ENCODE peak calls at places on chromosome 10, in nine cellular contexts. Y, G, O, T, A, M, C, U and Z are unnamed samples.

GRCh38 chr10:59580257-59580863 is 129.3 kb downstream of the SLC16A9 start:
- DNase-seq in M (no peak), U (no peak), Y (peak), T (peak), A (no peak), O (no peak), C (no peak), G (peak), Z (peak)

GRCh38 chr10:19877466-19878255 is 61.4 kb downstream of the PLXDC2 start:
- DNase-seq in T (no peak), U (no peak), C (no peak), Y (no peak), A (peak), M (no peak), O (peak), G (no peak), Z (no peak)

GRCh38 chr10:88833722-88834121 is 17.9 kb downstream of the ANKRD22 start:
- DNase-seq in G (no peak), U (no peak), C (peak), Y (no peak), M (no peak), A (no peak), T (no peak), O (peak), Z (no peak)

GRCh38 chr10:60572511-60573194 is 183.0 kb upstream of the ANK3 start:
- DNase-seq in T (peak), C (no peak), Y (no peak), G (peak), O (peak), A (no peak), M (peak), U (peak), Z (peak)

GRCh38 chr10:131323880-131324279 is 12.4 kb upstream of the TCERG1L start:
- DNase-seq in Y (no peak), C (no peak), G (no peak), M (no peak), T (no peak), A (no peak), U (no peak), O (no peak), Z (no peak)

GRCh38 chr10:79391231-79392019 is 44.2 kb downstream of the PPIF start:
- DNase-seq in A (peak), G (no peak), Y (no peak), T (no peak), U (no peak), C (no peak), M (no peak), O (peak), Z (no peak)

GRCh38 chr10:30791197-30791611 is 161.7 kb upstream of the LYZL2 start:
- DNase-seq in C (no peak), T (no peak), Y (no peak), O (no peak), A (no peak), M (no peak), G (no peak), U (no peak), Z (no peak)

GRCh38 chr10:118557946-118558345 is 37.5 kb downstream of the PRLHR start:
- DNase-seq in M (no peak), G (peak), C (no peak), T (no peak), Y (no peak), U (no peak), A (no peak), O (no peak), Z (no peak)

GRCh38 chr10:70715853-70716795 is 43.8 kb downstream of the ADAMTS14 start:
- DNase-seq in C (no peak), Y (peak), T (peak), U (peak), O (no peak), M (no peak), A (no peak), G (peak), Z (peak)

GRCh38 chr10:31623466-31623865 is 304.4 kb downstream of the ZEB1 start:
- DNase-seq in M (no peak), C (no peak), G (peak), U (no peak), T (no peak), O (no peak), Y (no peak), A (peak), Z (no peak)

GRCh38 chr10:24826022-24826421 is 102.3 kb upstream of the ARHGAP21 start:
- DNase-seq in U (peak), T (no peak), A (no peak), Y (no peak), O (no peak), G (peak), M (no peak), C (no peak), Z (peak)

GRCh38 chr10:94138391-94138790 is 144.7 kb downstream of the PLCE1 start:
- DNase-seq in O (no peak), A (no peak), G (no peak), M (no peak), U (no peak), T (no peak), C (no peak), Y (no peak), Z (no peak)

GRCh38 chr10:109934958-109935793 is 11.9 kb upstream of the XPNPEP1 start:
- DNase-seq in G (peak), T (peak), O (no peak), A (no peak), M (peak), C (no peak), Y (no peak), U (peak), Z (no peak)

GRCh38 chr10:129909531-129910286 is 54.4 kb downstream of the EBF3 start:
- DNase-seq in U (no peak), C (no peak), T (no peak), O (no peak), Y (no peak), A (no peak), G (no peak), M (no peak), Z (no peak)

GRCh38 chr10:9227679-9228365 is 1173.3 kb downstream of the GATA3 start:
- DNase-seq in G (no peak), A (no peak), Y (no peak), U (peak), M (no peak), T (no peak), C (no peak), O (no peak), Z (no peak)

GRCh38 chr10:116554628-116555027 is 8.9 kb downstream of the PNLIP start:
- DNase-seq in A (no peak), T (no peak), U (no peak), C (no peak), O (no peak), G (no peak), M (no peak), Y (no peak), Z (no peak)

GRCh38 chr10:74871595-74872382 is 45.4 kb downstream of the KAT6B start:
- DNase-seq in G (no peak), T (no peak), U (peak), O (no peak), M (no peak), C (peak), A (no peak), Y (no peak), Z (peak)

GRCh38 chr10:26367771-26368170 is 70.4 kb upstream of the APBB1IP start:
- DNase-seq in U (peak), M (no peak), Y (peak), A (no peak), G (peak), C (peak), T (peak), O (no peak), Z (peak)

GRCh38 chr10:49550563-49550962 is 11.6 kb upstream of the ERCC6 start:
- DNase-seq in C (no peak), A (no peak), O (no peak), T (no peak), U (peak), M (no peak), Y (no peak), G (peak), Z (no peak)

GRCh38 chr10:102524746-102525145 is 21.0 kb downstream of the SUFU start:
- DNase-seq in Y (no peak), M (no peak), U (no peak), A (no peak), G (no peak), O (no peak), T (no peak), C (no peak), Z (no peak)

GRCh38 chr10:109956454-109957091 is 33.3 kb upstream of the XPNPEP1 start:
- DNase-seq in Y (peak), O (no peak), U (no peak), A (no peak), C (peak), G (peak), T (peak), M (no peak), Z (peak)

GRCh38 chr10:29353887-29354561 is 65.2 kb downstream of the LYZL1 start:
- DNase-seq in U (no peak), T (peak), O (no peak), A (no peak), C (no peak), Y (no peak), M (no peak), G (no peak), Z (no peak)

GRCh38 chr10:20598590-20598989 is 298.5 kb downstream of the NEBL start:
- DNase-seq in Y (peak), M (peak), G (peak), A (peak), T (no peak), U (peak), O (peak), C (no peak), Z (no peak)

GRCh38 chr10:105592468-105592867 is 951.4 kb downstream of the SORCS3 start:
- DNase-seq in O (no peak), M (no peak), A (no peak), G (no peak), Y (no peak), U (no peak), C (no peak), T (no peak), Z (no peak)

GRCh38 chr10:74738985-74739567 is 87.3 kb upstream of the KAT6B start:
- DNase-seq in O (no peak), G (peak), M (no peak), C (peak), T (no peak), Y (peak), U (no peak), A (no peak), Z (peak)

GRCh38 chr10:34872820-34873219 is 57.7 kb upstream of the PARD3 start:
- DNase-seq in M (no peak), G (no peak), Y (no peak), T (no peak), C (no peak), A (no peak), U (no peak), O (no peak), Z (no peak)

GRCh38 chr10:126060232-126060935 is 164.0 kb downstream of the FANK1 start:
- DNase-seq in G (peak), U (no peak), T (no peak), M (peak), Y (peak), A (peak), C (no peak), O (peak), Z (no peak)

GRCh38 chr10:59997807-59998525 is 91.6 kb upstream of the CCDC6 start:
- DNase-seq in C (no peak), Y (no peak), G (peak), O (no peak), A (no peak), U (no peak), T (no peak), M (peak), Z (peak)

GRCh38 chr10:22478555-22479334 is 133.4 kb downstream of the SPAG6 start:
- DNase-seq in A (no peak), G (no peak), Y (no peak), U (no peak), T (no peak), C (no peak), M (no peak), O (no peak), Z (no peak)

GRCh38 chr10:45091968-45092367 is 91.2 kb downstream of the ZNF22 start:
- DNase-seq in T (no peak), U (no peak), G (no peak), O (peak), A (no peak), C (no peak), Y (no peak), M (no peak), Z (no peak)

GRCh38 chr10:101066146-101066889 is 4.5 kb downstream of the KAZALD1 start:
- DNase-seq in C (peak), T (peak), A (peak), Y (peak), G (peak), O (peak), U (peak), M (no peak), Z (peak)

GRCh38 chr10:118997379-118997778 is 32.1 kb upstream of the NANOS1 start:
- DNase-seq in G (no peak), T (no peak), O (no peak), U (no peak), A (no peak), Y (no peak), M (no peak), C (no peak), Z (no peak)

DNA sequence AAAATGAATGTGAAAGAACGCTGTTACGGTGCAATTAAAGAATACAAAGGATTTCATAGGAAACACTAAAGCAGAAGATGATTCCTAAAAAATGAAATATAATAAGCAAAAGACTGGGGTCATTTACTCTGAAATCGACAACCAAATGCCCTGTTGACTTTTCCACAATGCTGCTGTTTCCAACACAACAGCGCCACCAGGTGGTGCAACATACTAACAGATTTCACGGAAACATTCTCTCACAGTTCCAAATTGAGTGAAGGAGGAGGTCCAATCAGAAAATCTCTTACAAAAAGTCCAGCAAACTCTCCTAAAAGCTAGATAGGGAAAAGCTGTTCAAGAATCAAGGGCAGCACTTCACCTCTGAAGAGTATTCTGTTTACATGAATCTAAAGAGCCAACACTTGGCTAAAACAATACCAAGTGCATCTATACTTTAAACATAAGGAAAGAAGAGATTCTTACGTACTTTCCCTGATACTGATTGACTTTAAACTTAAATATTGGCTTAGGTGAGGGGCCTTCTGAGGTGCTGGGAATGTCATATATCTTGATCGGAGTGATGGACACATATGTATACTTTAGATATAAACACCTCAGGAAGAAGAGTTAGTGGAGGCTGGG is 55.9 kb downstream of the UPF2 start:
- DNase-seq in T (peak), U (peak), M (peak), O (peak), G (peak), A (peak), C (peak), Y (peak), Z (peak)
- H3K27ac ChIP-seq in T (no peak), U (no peak), M (no peak), O (no peak), G (no peak), A (no peak), C (peak), Y (peak), Z (no peak)

DNA sequence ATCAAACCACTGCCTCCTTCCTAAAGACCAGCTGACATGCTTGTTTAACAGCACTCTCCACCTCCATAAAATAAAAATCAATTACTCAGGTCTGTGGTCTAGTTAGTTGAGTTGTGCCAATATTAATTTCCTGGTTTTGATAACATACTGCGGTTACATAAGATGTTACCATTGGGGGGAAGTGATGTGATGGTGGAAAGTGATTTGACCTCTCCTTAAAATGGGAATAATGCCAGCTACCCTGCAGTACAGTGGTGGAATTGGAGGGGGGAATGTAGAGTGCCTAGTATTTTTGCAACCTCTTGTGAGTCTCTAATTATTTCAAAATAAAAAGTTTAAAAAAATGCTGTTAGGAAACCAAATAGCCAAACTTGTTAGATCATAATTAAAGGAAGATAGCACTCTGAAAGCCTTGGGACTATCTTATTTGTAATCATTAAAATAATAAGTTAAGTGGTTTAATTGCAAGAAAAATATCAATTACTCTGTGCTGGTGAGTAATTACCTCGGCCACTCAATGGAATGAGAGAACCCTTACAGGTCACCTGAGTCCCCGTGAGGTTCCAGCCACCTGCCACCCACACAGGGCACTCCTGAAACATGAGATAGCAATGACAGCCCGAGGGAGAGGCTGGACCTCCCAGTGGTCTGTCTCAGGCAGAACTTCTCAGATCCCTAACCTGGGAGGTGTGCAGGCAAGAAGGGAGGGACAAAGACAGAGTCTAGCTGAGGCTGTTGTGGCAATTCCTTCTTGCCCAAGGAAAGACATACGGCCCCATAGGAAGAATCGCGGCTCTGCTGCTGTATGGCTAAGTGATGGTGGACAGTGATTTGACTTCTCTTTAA is 94.1 kb downstream of the SH3PXD2A start:
- DNase-seq in U (peak), Y (no peak), A (no peak), T (no peak), O (no peak), C (no peak), M (no peak), G (peak), Z (peak)
- H3K27ac ChIP-seq in U (peak), Y (peak), A (no peak), T (no peak), O (no peak), C (no peak), M (peak), G (peak), Z (no peak)

GRCh38 chr10:13993169-13993568 is 337.6 kb downstream of the FRMD4A start:
- DNase-seq in C (no peak), T (no peak), A (no peak), O (no peak), U (peak), Y (no peak), G (peak), M (peak), Z (no peak)
- H3K27ac ChIP-seq in C (no peak), T (no peak), A (no peak), O (no peak), U (no peak), Y (no peak), G (no peak), M (peak), Z (no peak)

DNA sequence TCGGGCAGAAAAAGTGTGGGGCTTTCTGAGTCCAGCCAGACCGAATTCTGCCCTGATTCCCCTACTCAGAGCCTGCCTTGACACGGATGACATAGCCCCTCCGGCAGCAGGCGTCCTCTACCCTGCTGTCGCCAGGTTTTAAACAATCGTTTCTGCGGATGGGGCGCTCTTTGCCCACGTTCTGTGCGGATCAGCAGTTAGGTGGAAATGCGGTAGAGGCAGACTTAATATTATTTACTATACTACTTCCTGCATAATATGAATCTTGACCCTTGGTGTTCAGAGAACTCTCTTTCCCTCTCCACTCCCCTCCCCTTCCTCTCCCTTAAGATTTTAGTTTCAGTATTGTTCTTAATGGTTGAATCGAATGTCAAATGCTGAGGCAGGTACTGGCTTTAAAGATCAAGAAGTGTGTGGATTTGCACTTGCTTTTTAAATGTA is 2.4 kb downstream of the GATA3 start:
- DNase-seq in G (no peak), O (no peak), A (no peak), U (peak), C (peak), T (peak), M (no peak), Y (no peak), Z (peak)
- H3K27ac ChIP-seq in G (no peak), O (no peak), A (no peak), U (peak), C (no peak), T (no peak), M (no peak), Y (no peak), Z (peak)

GRCh38 chr10:91350651-91351081 is 59.5 kb upstream of the HECTD2 start:
- DNase-seq in U (peak), O (no peak), Y (no peak), C (no peak), M (no peak), A (no peak), G (peak), T (no peak), Z (no peak)
- H3K27ac ChIP-seq in U (peak), O (peak), Y (peak), C (no peak), M (no peak), A (peak), G (no peak), T (no peak), Z (no peak)

GRCh38 chr10:68647928-68648327 is 73.1 kb upstream of the CCAR1 start:
- DNase-seq in A (no peak), G (peak), Y (no peak), O (no peak), M (no peak), T (no peak), U (peak), C (no peak), Z (no peak)
- H3K27ac ChIP-seq in A (peak), G (peak), Y (peak), O (no peak), M (peak), T (no peak), U (peak), C (no peak), Z (no peak)